ENCODE peak calls at places on chromosome 3, in ten cellular contexts. J, A, X, G, Q, H, R, V, D and W are unnamed samples.

GRCh38 chr3:149621218-149622005 is 36.4 kb downstream of the WWTR1 start:
- DNase-seq in J (no peak), A (no peak), X (no peak), G (no peak), Q (no peak), H (no peak), R (no peak), V (peak), D (no peak), W (no peak)

GRCh38 chr3:58962040-58962651 is 87.7 kb downstream of the CFAP20DC start:
- DNase-seq in J (no peak), A (no peak), X (no peak), G (no peak), Q (no peak), H (no peak), R (no peak), V (no peak), D (no peak), W (no peak)

GRCh38 chr3:117435481-117435880 is 725.9 kb downstream of the TUSC7 start:
- DNase-seq in J (no peak), A (peak), X (no peak), G (no peak), Q (no peak), H (no peak), R (no peak), V (no peak), D (no peak), W (no peak)

GRCh38 chr3:178236555-178237277 is 299.5 kb upstream of the KCNMB2 start:
- DNase-seq in J (no peak), A (no peak), X (no peak), G (no peak), Q (no peak), H (no peak), R (no peak), V (no peak), D (no peak), W (no peak)

GRCh38 chr3:128170866-128171516 is 17.7 kb downstream of the EEFSEC start:
- DNase-seq in J (no peak), A (peak), X (no peak), G (peak), Q (peak), H (no peak), R (peak), V (no peak), D (peak), W (no peak)

GRCh38 chr3:170809975-170810357 is 60.0 kb downstream of the RPL22L1 start:
- DNase-seq in J (no peak), A (no peak), X (no peak), G (no peak), Q (no peak), H (no peak), R (no peak), V (no peak), D (no peak), W (no peak)

GRCh38 chr3:112530573-112530972 is 31.2 kb downstream of the ATG3 start:
- DNase-seq in J (no peak), A (no peak), X (no peak), G (no peak), Q (no peak), H (no peak), R (no peak), V (no peak), D (no peak), W (no peak)

GRCh38 chr3:124985358-124985757 is 50.8 kb upstream of the MUC13 start:
- DNase-seq in J (no peak), A (no peak), X (no peak), G (no peak), Q (no peak), H (no peak), R (no peak), V (no peak), D (no peak), W (no peak)

GRCh38 chr3:49673715-49674490 is at the start of gene APEH:
- DNase-seq in J (peak), A (no peak), X (peak), G (peak), Q (peak), H (peak), R (peak), V (peak), D (peak), W (peak)